ENCODE peak calls at places on chromosomes 2 and 18, in seven cellular contexts. P is putamen; G is amygdala; T is stimulated activated naive CD4-positive, alpha-beta T cell; Z is AG10803; Y is NCI-H1694; U is CD8-positive, alpha-beta T cell. R is an unnamed sample.
A peak's percentile ranks its signal among the peaks of the same experiment; 100 is the strongest.

GRCh38 chr2:122643725-122644329 is 888.4 kb downstream of the TSN start:
- DNase-seq in P (no peak), Y (peak; percentile 89), G (no peak), T (no peak), U (no peak), Z (peak; percentile 76), R (no peak)

GRCh38 chr2:63842149-63843061 is 709 bp downstream of the UGP2 start:
- DNase-seq in Y (no peak), G (no peak), Z (peak; percentile 75), U (peak; percentile 23), P (peak; percentile 65), T (peak; percentile 69), R (no peak)

GRCh38 chr18:44917865-44918476 is 237.3 kb downstream of the SETBP1 start:
- DNase-seq in T (no peak), U (no peak), P (no peak), G (no peak), Y (no peak), Z (no peak), R (no peak)

GRCh38 chr2:189541591-189541990 is 39.0 kb downstream of the SLC40A1 start:
- DNase-seq in Z (no peak), U (no peak), Y (no peak), P (no peak), T (no peak), G (no peak), R (no peak)

GRCh38 chr18:9575558-9575957 is 38.8 kb downstream of the PPP4R1 start:
- DNase-seq in T (no peak), Y (no peak), U (no peak), Z (peak; percentile 94), P (peak; percentile 83), G (peak; percentile 40), R (no peak)

GRCh38 chr2:229627728-229628127 is 86.6 kb downstream of the DNER start:
- DNase-seq in Y (no peak), T (no peak), Z (no peak), P (no peak), G (no peak), U (no peak), R (no peak)

GRCh38 chr2:219247678-219248642 is 2.7 kb downstream of the STK16 start:
- DNase-seq in U (peak; percentile 83), T (peak; percentile 80), G (no peak), Z (no peak), P (no peak), Y (no peak), R (peak; percentile 85)

GRCh38 chr2:2769481-2770431 is 438.7 kb upstream of the MYT1L start:
- DNase-seq in Y (no peak), U (no peak), P (peak; percentile 42), G (peak; percentile 29), Z (no peak), T (no peak), R (no peak)

GRCh38 chr2:20157606-20157970 is 67.3 kb downstream of the SDC1 start:
- DNase-seq in Y (no peak), T (no peak), Z (peak; percentile 47), U (no peak), P (no peak), G (no peak), R (no peak)

GRCh38 chr2:38600242-38600891 is 2.4 kb downstream of the HNRNPLL start:
- DNase-seq in Z (peak; percentile 8), U (no peak), Y (no peak), G (no peak), P (no peak), T (no peak), R (peak; percentile 22)

GRCh38 chr2:45256867-45257641 is 247.8 kb upstream of the SIX2 start:
- DNase-seq in P (no peak), U (no peak), G (no peak), T (no peak), Y (no peak), Z (no peak), R (no peak)

GRCh38 chr18:9755603-9756002 is 47.5 kb downstream of the RAB31 start:
- DNase-seq in P (no peak), U (no peak), Z (no peak), T (no peak), G (no peak), Y (no peak), R (no peak)

GRCh38 chr2:104434363-104434792 is 419.5 kb upstream of the POU3F3 start:
- DNase-seq in Y (no peak), U (no peak), Z (no peak), T (no peak), G (no peak), P (peak; percentile 60), R (no peak)

GRCh38 chr2:218311908-218312756 is 19.8 kb upstream of the TMBIM1 start:
- DNase-seq in P (no peak), G (no peak), U (no peak), Y (no peak), Z (no peak), T (no peak), R (no peak)

GRCh38 chr2:19426941-19427340 is 68.5 kb upstream of the OSR1 start:
- DNase-seq in T (no peak), P (no peak), U (no peak), G (no peak), Z (no peak), Y (no peak), R (no peak)

GRCh38 chr2:100852999-100853908 is 33.3 kb downstream of the NPAS2 start:
- DNase-seq in U (no peak), Z (no peak), T (no peak), G (no peak), P (no peak), Y (no peak), R (no peak)

GRCh38 chr2:238231251-238231793 is 8.5 kb downstream of the HES6 start:
- DNase-seq in U (peak; percentile 81), Z (no peak), G (peak; percentile 68), P (peak; percentile 59), Y (no peak), T (peak; percentile 48), R (peak; percentile 51)

GRCh38 chr18:37712776-37713175 is 147.2 kb upstream of the CELF4 start:
- DNase-seq in G (no peak), T (no peak), P (no peak), Z (no peak), U (no peak), Y (no peak), R (no peak)

GRCh38 chr2:102141915-102142828 is at the start of gene IL1R1:
- DNase-seq in Z (peak; percentile 81), P (peak; percentile 10), T (no peak), Y (no peak), G (no peak), U (no peak), R (no peak)

GRCh38 chr2:206480161-206480560 is 36.8 kb downstream of the ADAM23 start:
- DNase-seq in P (no peak), T (no peak), Y (no peak), G (no peak), Z (peak; percentile 29), U (no peak), R (no peak)

GRCh38 chr2:65383571-65384488 is 48.6 kb downstream of the SPRED2 start:
- DNase-seq in G (no peak), T (no peak), Z (no peak), P (no peak), U (no peak), Y (no peak), R (no peak)

GRCh38 chr18:24400587-24400986 is 3.0 kb upstream of the OSBPL1A start:
- DNase-seq in G (no peak), Z (no peak), T (no peak), Y (no peak), P (no peak), U (no peak), R (no peak)

GRCh38 chr2:16114836-16115235 is 174.5 kb downstream of the MYCN start:
- DNase-seq in Y (no peak), U (no peak), Z (no peak), P (no peak), G (no peak), T (no peak), R (no peak)

GRCh38 chr18:49174478-49174877 is 223.7 kb upstream of the SMAD7 start:
- DNase-seq in P (no peak), G (no peak), T (no peak), Z (peak; percentile 92), Y (no peak), U (no peak), R (no peak)

GRCh38 chr2:175167076-175167791 is 769 bp downstream of the ATF2 start:
- DNase-seq in T (no peak), Z (peak; percentile 37), Y (peak; percentile 56), U (no peak), G (no peak), P (peak; percentile 33), R (no peak)

GRCh38 chr2:9629222-9630000 is 1.4 kb downstream of the YWHAQ start:
- DNase-seq in G (no peak), Y (no peak), Z (peak; percentile 54), U (no peak), T (peak; percentile 39), P (no peak), R (no peak)

GRCh38 chr2:19128148-19128547 is 230.3 kb downstream of the OSR1 start:
- DNase-seq in U (no peak), G (no peak), Y (no peak), Z (no peak), P (no peak), T (no peak), R (no peak)

R was measured in central memory CD4-positive, alpha-beta T cell.